ENCODE peak calls at places on chromosomes 7 and 10, in eight cellular contexts. U is neural progenitor cell; W is astrocyte; F is esophagus muscularis mucosa; V is mucosa of descending colon; M is naive thymus-derived CD4-positive, alpha-beta T cell; H is mammary epithelial cell; I is spleen. P is an unnamed sample. For H3K36me3, the result is how much of the 10 kb centered on the place peaks cover.

GRCh38 chr7:107993879-107994278 is 9.1 kb downstream of the LAMB1 start:
- DNase-seq in U (no peak), V (peak), I (no peak), W (peak), H (no peak), M (no peak), F (no peak), P (no peak)

GRCh38 chr7:125568799-125569198 is 639.2 kb upstream of the POT1 start:
- DNase-seq in M (no peak), W (no peak), F (no peak), H (no peak), U (no peak), V (no peak), I (no peak), P (no peak)

GRCh38 chr7:120373174-120373573 is 100.2 kb downstream of the KCND2 start:
- DNase-seq in V (no peak), M (no peak), I (no peak), W (no peak), U (no peak), H (no peak), F (no peak), P (no peak)

GRCh38 chr7:35694161-35694783 is 663 bp downstream of the HERPUD2 start:
- DNase-seq in I (no peak), W (no peak), U (no peak), H (peak), V (peak), F (no peak), M (peak), P (no peak)

GRCh38 chr10:105800626-105801025 is 1159.5 kb downstream of the SORCS3 start:
- DNase-seq in V (no peak), H (no peak), M (no peak), U (peak), F (no peak), I (no peak), W (peak), P (no peak)

GRCh38 chr7:131196808-131197207 is 130.9 kb upstream of the MKLN1 start:
- DNase-seq in H (peak), W (peak), U (peak), I (no peak), M (no peak), F (no peak), V (peak), P (no peak)

GRCh38 chr7:99551329-99551728 is 585 bp downstream of the FAM200A start:
- DNase-seq in W (no peak), U (peak), I (no peak), M (peak), F (no peak), V (peak), H (no peak), P (no peak)

GRCh38 chr10:71459513-71459912 is 62.8 kb downstream of the CDH23 start:
- DNase-seq in U (no peak), W (no peak), M (no peak), I (no peak), H (no peak), V (no peak), F (no peak), P (no peak)

GRCh38 chr10:3685385-3685784 is 99.6 kb downstream of the KLF6 start:
- DNase-seq in W (no peak), M (no peak), I (no peak), U (no peak), F (peak), V (no peak), H (no peak), P (no peak)

GRCh38 chr10:92993671-92994304 is 66.8 kb upstream of the CYP26C1 start:
- DNase-seq in I (no peak), U (peak), H (no peak), F (no peak), M (no peak), W (no peak), V (no peak), P (no peak)

GRCh38 chr10:20185116-20185515 is 368.9 kb downstream of the PLXDC2 start:
- DNase-seq in U (peak), I (no peak), F (no peak), H (no peak), M (no peak), V (no peak), W (peak), P (no peak)

GRCh38 chr10:12221323-12222298 is 25.6 kb downstream of the CDC123 start:
- DNase-seq in V (no peak), W (peak), M (no peak), U (no peak), I (no peak), H (peak), F (no peak), P (no peak)
- H3K36me3 ChIP-seq in V (under half), W (under half), M (under half), U (under half), I (under half), H (under half), F (half or more), P (half or more)

GRCh38 chr10:62171791-62172190 is 96.9 kb downstream of the RTKN2 start:
- DNase-seq in M (no peak), H (no peak), I (no peak), W (no peak), F (no peak), V (no peak), U (no peak), P (no peak)
- H3K36me3 ChIP-seq in M (under half), H (under half), I (under half), W (under half), F (under half), V (under half), U (under half), P (under half)

DNA sequence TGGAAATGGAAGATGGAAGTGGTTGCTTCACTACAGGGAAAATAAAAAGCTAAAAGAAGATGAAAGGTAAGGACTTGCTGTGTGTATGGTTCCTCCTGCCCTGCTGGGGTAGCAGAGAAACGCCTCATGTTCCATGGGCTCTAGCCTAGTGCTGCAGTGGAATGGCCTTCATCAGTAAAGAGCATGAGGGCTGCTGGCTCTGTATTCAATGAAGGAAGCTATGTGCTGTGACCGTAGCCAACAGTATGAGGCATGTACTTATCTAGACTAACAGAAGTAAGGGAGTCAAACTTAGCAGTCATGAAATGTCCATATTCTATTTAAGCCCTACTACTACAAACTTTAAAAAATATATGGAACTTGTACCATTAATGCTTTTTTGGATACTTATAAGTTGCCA is 54.3 kb downstream of the GDI2 start:
- DNase-seq in V (no peak), I (no peak), M (no peak), H (no peak), U (no peak), W (no peak), F (no peak), P (no peak)
- H3K36me3 ChIP-seq in V (under half), I (half or more), M (under half), H (under half), U (under half), W (half or more), F (half or more), P (half or more)

GRCh38 chr10:94334857-94335256 is 27.9 kb downstream of the NOC3L start:
- DNase-seq in M (no peak), F (no peak), U (no peak), I (no peak), W (no peak), V (no peak), H (no peak), P (no peak)
- H3K36me3 ChIP-seq in M (under half), F (half or more), U (under half), I (half or more), W (half or more), V (under half), H (half or more), P (half or more)

DNA sequence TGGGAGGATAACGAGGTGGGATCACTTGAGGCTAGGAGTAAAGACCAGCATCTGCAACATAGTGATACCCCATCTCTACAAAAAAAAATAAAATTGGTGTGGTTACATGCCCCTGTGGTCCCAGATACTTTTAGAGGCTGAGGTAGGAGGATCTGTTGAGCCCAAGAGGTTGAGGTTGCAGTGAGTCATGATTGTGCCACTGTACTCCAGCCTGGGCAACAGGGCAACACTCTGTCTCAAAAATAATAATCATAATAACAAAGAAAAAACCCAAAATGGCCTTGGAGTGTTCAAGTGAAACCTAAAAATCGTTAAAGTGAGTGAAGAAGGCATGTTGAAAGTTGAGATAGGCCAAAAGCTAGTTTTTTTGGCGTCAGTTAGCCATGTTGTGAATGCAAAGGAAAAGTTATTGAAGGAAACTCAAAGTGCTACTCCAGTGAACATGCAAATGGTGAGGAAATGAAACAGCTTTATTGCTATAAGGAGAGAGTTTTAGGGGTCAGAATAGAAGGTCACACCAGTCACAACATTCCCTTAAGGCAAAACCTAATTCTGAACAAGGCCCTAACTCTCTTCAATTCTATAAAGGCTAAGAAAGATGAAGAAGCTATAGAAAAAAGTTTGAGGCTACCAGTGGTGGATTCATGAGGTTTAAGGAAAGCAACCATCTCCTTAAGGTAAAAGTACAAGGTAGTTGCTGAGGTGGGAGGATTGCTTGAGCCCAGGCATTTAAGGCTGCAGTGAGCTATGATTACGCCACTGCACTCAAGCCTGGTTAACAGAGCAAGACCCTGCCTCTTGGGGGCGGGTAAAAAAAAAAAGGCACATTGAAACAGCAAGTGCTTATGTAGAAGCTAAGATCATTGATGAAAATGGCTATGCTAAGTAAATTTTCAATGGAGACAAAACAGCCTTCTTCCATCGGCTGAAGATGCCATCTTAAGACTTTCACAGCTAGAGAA is 45.4 kb upstream of the STOX1 start:
- DNase-seq in W (no peak), U (no peak), I (no peak), M (no peak), F (no peak), V (no peak), H (no peak), P (no peak)
- H3K36me3 ChIP-seq in W (under half), U (under half), I (half or more), M (under half), F (half or more), V (under half), H (under half), P (half or more)

GRCh38 chr10:63219749-63220148 is 86.6 kb downstream of the NRBF2 start:
- DNase-seq in W (no peak), F (no peak), V (no peak), U (no peak), H (no peak), M (no peak), I (no peak), P (no peak)
- H3K36me3 ChIP-seq in W (under half), F (under half), V (under half), U (under half), H (under half), M (under half), I (under half), P (under half)

GRCh38 chr10:73054286-73054685 is 42.4 kb downstream of the P4HA1 start:
- DNase-seq in I (no peak), F (no peak), M (no peak), W (no peak), V (no peak), H (no peak), U (no peak), P (no peak)
- H3K36me3 ChIP-seq in I (under half), F (half or more), M (under half), W (under half), V (under half), H (under half), U (under half), P (under half)

GRCh38 chr10:73772280-73773151 is 9.3 kb upstream of the CHCHD1 start:
- DNase-seq in I (peak), U (peak), F (peak), M (peak), H (peak), V (peak), W (peak), P (peak)

GRCh38 chr10:73774637-73775036 is 7.2 kb upstream of the CHCHD1 start:
- DNase-seq in U (no peak), V (no peak), M (no peak), H (peak), I (no peak), F (no peak), W (no peak), P (no peak)

GRCh38 chr10:73771722-73772279 is 10.0 kb upstream of the CHCHD1 start:
- DNase-seq in U (peak), W (no peak), I (peak), M (peak), V (peak), F (peak), H (no peak), P (peak)

GRCh38 chr10:73769396-73769795 is 12.5 kb upstream of the CHCHD1 start:
- DNase-seq in H (no peak), M (no peak), I (no peak), W (no peak), V (no peak), F (no peak), U (no peak), P (no peak)

DNA sequence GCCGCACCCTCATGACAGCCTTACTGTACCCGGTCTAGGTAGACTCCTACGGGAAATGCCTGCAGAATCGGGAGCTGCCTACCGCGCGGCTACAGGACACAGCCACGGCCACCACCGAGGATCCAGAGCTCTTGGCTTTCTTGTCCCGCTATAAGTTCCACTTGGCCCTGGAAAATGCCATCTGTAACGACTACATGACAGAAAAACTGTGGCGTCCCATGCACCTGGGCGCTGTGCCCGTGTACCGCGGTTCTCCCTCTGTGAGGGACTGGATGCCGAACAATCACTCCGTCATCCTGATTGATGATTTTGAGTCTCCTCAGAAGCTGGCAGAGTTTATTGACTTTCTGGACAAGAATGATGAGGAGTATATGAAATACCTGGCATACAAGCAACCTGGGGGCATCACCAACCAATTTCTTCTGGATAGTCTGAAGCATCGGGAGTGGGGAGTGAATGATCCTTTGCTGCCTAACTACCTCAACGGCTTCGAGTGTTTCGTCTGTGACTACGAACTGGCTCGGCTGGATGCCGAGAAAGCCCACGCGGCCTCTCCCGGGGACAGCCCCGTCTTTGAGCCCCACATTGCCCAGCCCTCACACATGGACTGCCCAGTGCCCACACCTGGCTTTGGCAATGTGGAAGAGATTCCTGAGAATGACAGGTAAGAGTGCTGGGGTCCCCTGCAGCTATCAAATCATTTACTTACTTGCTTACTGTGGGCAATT is 8.5 kb upstream of the CHCHD1 start:
- DNase-seq in F (no peak), M (no peak), I (no peak), V (no peak), U (no peak), H (no peak), W (no peak), P (no peak)
- H3K36me3 ChIP-seq in F (half or more), M (under half), I (under half), V (under half), U (under half), H (under half), W (under half), P (under half)